ENCODE peak calls at places on chromosomes 2 and 18, in ten cellular contexts. One of them, this sample, is unnamed.

GRCh38 chr2:38443021-38443541 is 66.0 kb upstream of the ATL2 start:
- DNase-seq in heart left ventricle: peak
- DNase-seq in effector memory CD4-positive, alpha-beta T cell: no peak
- DNase-seq in AG10803: no peak
- DNase-seq in GM23338: no peak
- DNase-seq in adrenal gland: peak
- DNase-seq in HL-60: no peak
- DNase-seq in uterus: peak
- DNase-seq in keratinocyte: peak
- DNase-seq in upper lobe of right lung: no peak
- DNase-seq in this sample: no peak

GRCh38 chr2:26429779-26430654 is 28.3 kb downstream of the DRC1 start:
- DNase-seq in uterus: no peak
- DNase-seq in AG10803: peak
- DNase-seq in keratinocyte: no peak
- DNase-seq in effector memory CD4-positive, alpha-beta T cell: no peak
- DNase-seq in upper lobe of right lung: no peak
- DNase-seq in GM23338: no peak
- DNase-seq in heart left ventricle: peak
- DNase-seq in HL-60: no peak
- DNase-seq in adrenal gland: peak
- DNase-seq in this sample: no peak

GRCh38 chr18:55102508-55102907 is 143.2 kb upstream of the CCDC68 start:
- DNase-seq in upper lobe of right lung: no peak
- DNase-seq in effector memory CD4-positive, alpha-beta T cell: no peak
- DNase-seq in GM23338: no peak
- DNase-seq in AG10803: no peak
- DNase-seq in heart left ventricle: no peak
- DNase-seq in adrenal gland: no peak
- DNase-seq in uterus: no peak
- DNase-seq in keratinocyte: no peak
- DNase-seq in HL-60: no peak
- DNase-seq in this sample: no peak

GRCh38 chr2:239858179-239858578 is 167.0 kb downstream of the NDUFA10 start:
- DNase-seq in GM23338: no peak
- DNase-seq in heart left ventricle: no peak
- DNase-seq in uterus: no peak
- DNase-seq in upper lobe of right lung: no peak
- DNase-seq in AG10803: no peak
- DNase-seq in keratinocyte: no peak
- DNase-seq in HL-60: no peak
- DNase-seq in effector memory CD4-positive, alpha-beta T cell: no peak
- DNase-seq in adrenal gland: peak
- DNase-seq in this sample: peak

GRCh38 chr2:233267516-233268245 is 16.2 kb downstream of the ATG16L1 start:
- DNase-seq in adrenal gland: peak
- DNase-seq in effector memory CD4-positive, alpha-beta T cell: peak
- DNase-seq in heart left ventricle: no peak
- DNase-seq in uterus: no peak
- DNase-seq in upper lobe of right lung: no peak
- DNase-seq in GM23338: no peak
- DNase-seq in keratinocyte: no peak
- DNase-seq in AG10803: no peak
- DNase-seq in HL-60: peak
- DNase-seq in this sample: no peak

GRCh38 chr2:50535971-50536759 is 495.8 kb downstream of the NRXN1 start:
- DNase-seq in heart left ventricle: no peak
- DNase-seq in adrenal gland: no peak
- DNase-seq in effector memory CD4-positive, alpha-beta T cell: no peak
- DNase-seq in HL-60: peak
- DNase-seq in upper lobe of right lung: no peak
- DNase-seq in GM23338: peak
- DNase-seq in AG10803: no peak
- DNase-seq in uterus: no peak
- DNase-seq in keratinocyte: no peak
- DNase-seq in this sample: no peak

GRCh38 chr2:171957061-171957460 is 34.8 kb downstream of the HAT1 start:
- DNase-seq in keratinocyte: no peak
- DNase-seq in heart left ventricle: no peak
- DNase-seq in uterus: no peak
- DNase-seq in upper lobe of right lung: no peak
- DNase-seq in GM23338: peak
- DNase-seq in HL-60: peak
- DNase-seq in effector memory CD4-positive, alpha-beta T cell: no peak
- DNase-seq in adrenal gland: no peak
- DNase-seq in AG10803: peak
- DNase-seq in this sample: no peak

GRCh38 chr2:62939735-62940491 is 110.7 kb upstream of the OTX1 start:
- DNase-seq in effector memory CD4-positive, alpha-beta T cell: no peak
- DNase-seq in uterus: no peak
- DNase-seq in adrenal gland: no peak
- DNase-seq in upper lobe of right lung: no peak
- DNase-seq in keratinocyte: peak
- DNase-seq in GM23338: no peak
- DNase-seq in AG10803: peak
- DNase-seq in HL-60: no peak
- DNase-seq in heart left ventricle: no peak
- DNase-seq in this sample: no peak

GRCh38 chr2:12296120-12296519 is 420.6 kb upstream of the TRIB2 start:
- DNase-seq in AG10803: no peak
- DNase-seq in uterus: no peak
- DNase-seq in effector memory CD4-positive, alpha-beta T cell: no peak
- DNase-seq in adrenal gland: no peak
- DNase-seq in HL-60: no peak
- DNase-seq in GM23338: no peak
- DNase-seq in keratinocyte: no peak
- DNase-seq in upper lobe of right lung: no peak
- DNase-seq in heart left ventricle: no peak
- DNase-seq in this sample: no peak

GRCh38 chr2:231781798-231782726 is 980 bp upstream of the PDE6D start:
- DNase-seq in upper lobe of right lung: no peak
- DNase-seq in uterus: no peak
- DNase-seq in effector memory CD4-positive, alpha-beta T cell: peak
- DNase-seq in adrenal gland: peak
- DNase-seq in GM23338: peak
- DNase-seq in AG10803: peak
- DNase-seq in keratinocyte: no peak
- DNase-seq in HL-60: peak
- DNase-seq in heart left ventricle: peak
- DNase-seq in this sample: no peak

GRCh38 chr2:219309278-219309677 is at the start of gene PTPRN:
- DNase-seq in adrenal gland: no peak
- DNase-seq in uterus: no peak
- DNase-seq in keratinocyte: no peak
- DNase-seq in heart left ventricle: no peak
- DNase-seq in upper lobe of right lung: peak
- DNase-seq in HL-60: no peak
- DNase-seq in AG10803: peak
- DNase-seq in GM23338: peak
- DNase-seq in effector memory CD4-positive, alpha-beta T cell: no peak
- DNase-seq in this sample: no peak
- H3K4me3 ChIP-seq in adrenal gland: no peak
- H3K4me3 ChIP-seq in uterus: no peak
- H3K4me3 ChIP-seq in keratinocyte: no peak
- H3K4me3 ChIP-seq in heart left ventricle: no peak
- H3K4me3 ChIP-seq in upper lobe of right lung: no peak
- H3K4me3 ChIP-seq in HL-60: no peak
- H3K4me3 ChIP-seq in AG10803: peak
- H3K4me3 ChIP-seq in GM23338: peak
- H3K4me3 ChIP-seq in effector memory CD4-positive, alpha-beta T cell: no peak
- H3K4me3 ChIP-seq in this sample: no peak

GRCh38 chr2:119598576-119598975 is 54.3 kb downstream of the CFAP221 start:
- DNase-seq in uterus: no peak
- DNase-seq in effector memory CD4-positive, alpha-beta T cell: no peak
- DNase-seq in upper lobe of right lung: no peak
- DNase-seq in heart left ventricle: no peak
- DNase-seq in AG10803: no peak
- DNase-seq in adrenal gland: peak
- DNase-seq in GM23338: no peak
- DNase-seq in HL-60: no peak
- DNase-seq in keratinocyte: no peak
- DNase-seq in this sample: no peak
- H3K4me3 ChIP-seq in uterus: no peak
- H3K4me3 ChIP-seq in effector memory CD4-positive, alpha-beta T cell: no peak
- H3K4me3 ChIP-seq in upper lobe of right lung: no peak
- H3K4me3 ChIP-seq in heart left ventricle: no peak
- H3K4me3 ChIP-seq in AG10803: no peak
- H3K4me3 ChIP-seq in adrenal gland: no peak
- H3K4me3 ChIP-seq in GM23338: no peak
- H3K4me3 ChIP-seq in HL-60: no peak
- H3K4me3 ChIP-seq in keratinocyte: no peak
- H3K4me3 ChIP-seq in this sample: no peak

GRCh38 chr2:55163895-55164509 is 68.1 kb downstream of the CLHC1 start:
- DNase-seq in keratinocyte: no peak
- DNase-seq in upper lobe of right lung: no peak
- DNase-seq in GM23338: no peak
- DNase-seq in effector memory CD4-positive, alpha-beta T cell: no peak
- DNase-seq in uterus: no peak
- DNase-seq in heart left ventricle: no peak
- DNase-seq in AG10803: no peak
- DNase-seq in HL-60: no peak
- DNase-seq in adrenal gland: no peak
- DNase-seq in this sample: no peak
- H3K4me3 ChIP-seq in keratinocyte: no peak
- H3K4me3 ChIP-seq in upper lobe of right lung: no peak
- H3K4me3 ChIP-seq in GM23338: no peak
- H3K4me3 ChIP-seq in effector memory CD4-positive, alpha-beta T cell: no peak
- H3K4me3 ChIP-seq in uterus: no peak
- H3K4me3 ChIP-seq in heart left ventricle: no peak
- H3K4me3 ChIP-seq in AG10803: peak
- H3K4me3 ChIP-seq in HL-60: no peak
- H3K4me3 ChIP-seq in adrenal gland: no peak
- H3K4me3 ChIP-seq in this sample: no peak

GRCh38 chr18:13382990-13383821 is 164.6 kb downstream of the LDLRAD4 start:
- DNase-seq in AG10803: no peak
- DNase-seq in keratinocyte: no peak
- DNase-seq in adrenal gland: no peak
- DNase-seq in uterus: no peak
- DNase-seq in heart left ventricle: no peak
- DNase-seq in GM23338: no peak
- DNase-seq in effector memory CD4-positive, alpha-beta T cell: no peak
- DNase-seq in upper lobe of right lung: no peak
- DNase-seq in HL-60: no peak
- DNase-seq in this sample: no peak
- H3K4me3 ChIP-seq in AG10803: no peak
- H3K4me3 ChIP-seq in keratinocyte: no peak
- H3K4me3 ChIP-seq in adrenal gland: no peak
- H3K4me3 ChIP-seq in uterus: no peak
- H3K4me3 ChIP-seq in heart left ventricle: no peak
- H3K4me3 ChIP-seq in GM23338: no peak
- H3K4me3 ChIP-seq in effector memory CD4-positive, alpha-beta T cell: peak
- H3K4me3 ChIP-seq in upper lobe of right lung: no peak
- H3K4me3 ChIP-seq in HL-60: no peak
- H3K4me3 ChIP-seq in this sample: no peak

GRCh38 chr2:203533696-203534471 is 1.2 kb downstream of the RAPH1 start:
- DNase-seq in GM23338: peak
- DNase-seq in adrenal gland: no peak
- DNase-seq in effector memory CD4-positive, alpha-beta T cell: peak
- DNase-seq in AG10803: peak
- DNase-seq in heart left ventricle: no peak
- DNase-seq in upper lobe of right lung: no peak
- DNase-seq in keratinocyte: peak
- DNase-seq in uterus: no peak
- DNase-seq in HL-60: no peak
- DNase-seq in this sample: no peak
- H3K4me3 ChIP-seq in GM23338: peak
- H3K4me3 ChIP-seq in adrenal gland: no peak
- H3K4me3 ChIP-seq in effector memory CD4-positive, alpha-beta T cell: peak
- H3K4me3 ChIP-seq in AG10803: peak
- H3K4me3 ChIP-seq in heart left ventricle: peak
- H3K4me3 ChIP-seq in upper lobe of right lung: peak
- H3K4me3 ChIP-seq in keratinocyte: peak
- H3K4me3 ChIP-seq in uterus: peak
- H3K4me3 ChIP-seq in HL-60: no peak
- H3K4me3 ChIP-seq in this sample: peak

GRCh38 chr2:223647258-223647952 is 45.2 kb upstream of the SCG2 start:
- DNase-seq in heart left ventricle: no peak
- DNase-seq in keratinocyte: no peak
- DNase-seq in AG10803: no peak
- DNase-seq in upper lobe of right lung: no peak
- DNase-seq in GM23338: no peak
- DNase-seq in uterus: no peak
- DNase-seq in HL-60: no peak
- DNase-seq in adrenal gland: no peak
- DNase-seq in effector memory CD4-positive, alpha-beta T cell: no peak
- DNase-seq in this sample: no peak
- H3K4me3 ChIP-seq in heart left ventricle: no peak
- H3K4me3 ChIP-seq in keratinocyte: no peak
- H3K4me3 ChIP-seq in AG10803: no peak
- H3K4me3 ChIP-seq in upper lobe of right lung: no peak
- H3K4me3 ChIP-seq in GM23338: no peak
- H3K4me3 ChIP-seq in uterus: no peak
- H3K4me3 ChIP-seq in HL-60: no peak
- H3K4me3 ChIP-seq in adrenal gland: no peak
- H3K4me3 ChIP-seq in effector memory CD4-positive, alpha-beta T cell: no peak
- H3K4me3 ChIP-seq in this sample: no peak

This sample was measured in lower leg skin.